ENCODE peak calls at places on chromosomes 3 and 15, in nine cellular contexts. B, J, O, K, M, V, L, F and R are unnamed samples.

GRCh38 chr3:120850326-120851295 is 57.4 kb upstream of the STXBP5L start:
- DNase-seq in B (no peak), J (no peak), O (no peak), K (no peak), M (no peak), V (no peak), L (no peak), F (no peak), R (no peak)

GRCh38 chr3:129855454-129856419 is 37.8 kb downstream of the TMCC1 start:
- DNase-seq in B (no peak), J (no peak), O (no peak), K (no peak), M (no peak), V (no peak), L (no peak), F (no peak), R (no peak)

GRCh38 chr15:67821784-67822451 is 3.4 kb upstream of the SKOR1 start:
- DNase-seq in B (no peak), J (no peak), O (no peak), K (no peak), M (no peak), V (no peak), L (no peak), F (peak; percentile 1), R (no peak)

GRCh38 chr15:85707519-85708338 is 87.0 kb downstream of the KLHL25 start:
- DNase-seq in B (no peak), J (no peak), O (peak; percentile 63), K (no peak), M (no peak), V (no peak), L (no peak), F (no peak), R (no peak)

GRCh38 chr3:112649478-112649735 is 8.5 kb upstream of the CCDC80 start:
- DNase-seq in B (no peak), J (no peak), O (no peak), K (no peak), M (no peak), V (no peak), L (no peak), F (no peak), R (no peak)

GRCh38 chr3:122940628-122941086 is 86.9 kb downstream of the SEMA5B start:
- DNase-seq in B (no peak), J (no peak), O (no peak), K (no peak), M (peak; percentile 49), V (no peak), L (peak; percentile 34), F (peak; percentile 33), R (no peak)

GRCh38 chr15:66110788-66111187 is 142.8 kb downstream of the MEGF11 start:
- DNase-seq in B (no peak), J (no peak), O (no peak), K (no peak), M (no peak), V (no peak), L (no peak), F (no peak), R (no peak)

GRCh38 chr3:135989247-135989646 is 23.7 kb downstream of the PPP2R3A start:
- DNase-seq in B (no peak), J (no peak), O (no peak), K (no peak), M (no peak), V (no peak), L (no peak), F (no peak), R (no peak)

GRCh38 chr3:69505770-69506407 is 120.0 kb upstream of the FRMD4B start:
- DNase-seq in B (no peak), J (no peak), O (no peak), K (no peak), M (no peak), V (no peak), L (no peak), F (no peak), R (no peak)

GRCh38 chr15:33698128-33698527 is 270.2 kb upstream of the CHRM5 start:
- DNase-seq in B (no peak), J (no peak), O (no peak), K (no peak), M (no peak), V (no peak), L (no peak), F (no peak), R (no peak)

GRCh38 chr3:24220859-24221657 is 273.6 kb downstream of the THRB start:
- DNase-seq in B (peak; percentile 51), J (peak; percentile 68), O (no peak), K (peak; percentile 65), M (peak; percentile 38), V (no peak), L (peak; percentile 23), F (peak; percentile 21), R (no peak)

GRCh38 chr3:4997946-4998345 is 18.7 kb downstream of the BHLHE40 start:
- DNase-seq in B (no peak), J (no peak), O (no peak), K (no peak), M (no peak), V (no peak), L (no peak), F (no peak), R (no peak)

GRCh38 chr15:75640483-75641175 is 605 bp upstream of the IMP3 start:
- DNase-seq in B (no peak), J (no peak), O (peak; percentile 14), K (no peak), M (no peak), V (no peak), L (peak; percentile 53), F (no peak), R (peak; percentile 70)

GRCh38 chr15:30953731-30954378 is 37.6 kb downstream of the MTMR10 start:
- DNase-seq in B (no peak), J (no peak), O (no peak), K (peak; percentile 86), M (no peak), V (no peak), L (peak; percentile 41), F (peak; percentile 22), R (no peak)

GRCh38 chr3:187247398-187247797 is 44.1 kb downstream of the MASP1 start:
- DNase-seq in B (no peak), J (no peak), O (no peak), K (no peak), M (no peak), V (no peak), L (no peak), F (no peak), R (no peak)

GRCh38 chr15:99605490-99605931 is 39.7 kb downstream of the MEF2A start:
- DNase-seq in B (no peak), J (no peak), O (no peak), K (no peak), M (no peak), V (no peak), L (no peak), F (no peak), R (no peak)

GRCh38 chr15:70321106-70321809 is 223.5 kb upstream of the TLE3 start:
- DNase-seq in B (no peak), J (peak; percentile 39), O (no peak), K (peak; percentile 23), M (no peak), V (no peak), L (no peak), F (no peak), R (no peak)
- H3K4me1 ChIP-seq in B (peaks cover 47% of the 10 kb centered on the region), J (no peaks in the 10 kb centered on the region), O (peaks cover 3% of the 10 kb centered on the region), K (peaks cover 15% of the 10 kb centered on the region), M (peaks cover 13% of the 10 kb centered on the region), V (peaks cover 55% of the 10 kb centered on the region), L (peaks cover 22% of the 10 kb centered on the region), F (no peaks in the 10 kb centered on the region), R (peaks cover 58% of the 10 kb centered on the region)

DNA sequence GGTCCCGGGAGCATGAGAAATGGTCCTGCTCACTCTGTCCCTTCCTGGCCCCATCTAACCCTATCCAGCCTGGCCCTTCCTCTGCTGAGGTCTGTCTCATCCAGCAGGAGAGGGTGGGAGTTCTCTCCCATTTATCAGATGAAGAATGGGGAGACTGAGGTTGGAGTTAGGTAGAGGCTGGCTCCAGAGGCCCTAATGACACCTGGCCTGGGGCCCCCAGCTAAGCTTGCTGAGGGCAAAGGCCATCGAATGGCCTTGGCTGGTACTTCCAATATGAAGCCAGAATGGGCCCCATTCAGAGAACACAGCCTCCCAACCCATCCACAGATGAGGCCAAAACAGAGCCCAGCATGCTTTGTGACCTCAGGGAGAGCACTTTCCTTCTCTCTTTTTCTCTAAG is 1.4 kb downstream of the CAMK1 start:
- DNase-seq in B (no peak), J (no peak), O (no peak), K (no peak), M (no peak), V (no peak), L (no peak), F (no peak), R (no peak)
- H3K27ac ChIP-seq in B (peak overlapping the region; percentile 87), J (peak overlapping the region; percentile 37), O (no peak overlapping the region), K (no peak overlapping the region), M (peak overlapping the region; percentile 97), V (peak overlapping the region; percentile 88), L (peak overlapping the region; percentile 45), F (no peak overlapping the region), R (no peak overlapping the region)

GRCh38 chr15:89111961-89112340 is 23.7 kb downstream of the ABHD2 start:
- DNase-seq in B (no peak), J (no peak), O (no peak), K (no peak), M (no peak), V (no peak), L (no peak), F (no peak), R (no peak)
- H3K4me1 ChIP-seq in B (peaks cover 88% of the 10 kb centered on the region), J (peaks cover 6% of the 10 kb centered on the region), O (peaks cover 79% of the 10 kb centered on the region), K (peaks cover 7% of the 10 kb centered on the region), M (peaks cover 43% of the 10 kb centered on the region), V (peaks cover 80% of the 10 kb centered on the region), L (peaks cover 86% of the 10 kb centered on the region), F (peaks cover 77% of the 10 kb centered on the region), R (peaks cover 71% of the 10 kb centered on the region)

GRCh38 chr15:92653366-92653765 is 2.2 kb downstream of the FAM174B start:
- DNase-seq in B (no peak), J (no peak), O (no peak), K (no peak), M (no peak), V (no peak), L (no peak), F (no peak), R (no peak)

GRCh38 chr15:92652576-92652966 is 3.0 kb downstream of the FAM174B start:
- DNase-seq in B (no peak), J (no peak), O (no peak), K (no peak), M (no peak), V (no peak), L (no peak), F (no peak), R (no peak)

GRCh38 chr15:92650256-92650655 is 5.3 kb downstream of the FAM174B start:
- DNase-seq in B (no peak), J (no peak), O (no peak), K (no peak), M (no peak), V (no peak), L (peak; percentile 52), F (no peak), R (no peak)

GRCh38 chr15:92651877-92652575 is 3.5 kb downstream of the FAM174B start:
- DNase-seq in B (no peak), J (no peak), O (no peak), K (no peak), M (no peak), V (no peak), L (no peak), F (no peak), R (no peak)

DNA sequence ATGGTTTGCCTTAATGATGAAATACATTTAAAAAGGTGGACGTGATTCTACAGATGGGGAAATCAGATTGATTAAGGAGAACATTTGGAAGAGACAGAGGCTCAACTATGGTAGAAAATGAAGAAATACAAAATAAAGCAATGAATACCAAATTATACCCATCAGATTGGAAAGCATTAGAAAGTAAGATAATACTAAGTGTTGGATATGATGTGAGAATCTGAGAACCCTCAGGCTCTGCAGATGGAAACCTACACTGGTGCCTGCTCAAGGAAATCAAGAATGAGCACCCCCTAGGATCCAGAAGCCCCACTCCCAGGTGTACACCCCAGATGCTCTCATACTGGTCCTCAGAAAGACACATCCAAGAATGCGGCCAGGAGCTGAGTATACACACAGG is 4.6 kb downstream of the FAM174B start:
- DNase-seq in B (no peak), J (no peak), O (no peak), K (no peak), M (no peak), V (no peak), L (no peak), F (no peak), R (no peak)
- H3K27ac ChIP-seq in B (no peak overlapping the region), J (no peak overlapping the region), O (peak overlapping the region; percentile 31), K (no peak overlapping the region), M (no peak overlapping the region), V (no peak overlapping the region), L (no peak overlapping the region), F (no peak overlapping the region), R (peak overlapping the region; percentile 8)